ENCODE peak calls at places on chromosomes 7 and 10, in nine cellular contexts. E is smooth muscle cell of the brain vasculature; W is adipocyte; T is stimulated activated naive CD4-positive, alpha-beta T cell treated with Interleukin-2 at 50 U/mL for 16 hours; K is germinal center; A is SW 1271; V is heart right ventricle; J is cardiac muscle cell; Z is dermis blood vessel endothelial cell. S is an unnamed sample.

GRCh38 chr7:80040752-80041151 is 93.9 kb upstream of the GNAI1 start:
- DNase-seq in E (no peak), W (no peak), Z (no peak), A (no peak), J (no peak), T (no peak), V (no peak), K (no peak), S (no peak)

GRCh38 chr7:8773518-8773917 is 340.1 kb downstream of the NXPH1 start:
- DNase-seq in W (no peak), Z (no peak), V (no peak), J (no peak), T (no peak), K (no peak), E (no peak), A (no peak), S (no peak)

GRCh38 chr10:6701289-6701688 is 121.2 kb upstream of the PRKCQ start:
- DNase-seq in K (no peak), T (no peak), V (no peak), J (no peak), A (no peak), W (no peak), E (no peak), Z (peak), S (no peak)

GRCh38 chr7:47418910-47419309 is 163.0 kb downstream of the TNS3 start:
- DNase-seq in A (no peak), T (no peak), J (no peak), K (no peak), Z (no peak), V (no peak), W (peak), E (no peak), S (no peak)

GRCh38 chr10:11772575-11773288 is 30.6 kb downstream of the ECHDC3 start:
- DNase-seq in A (no peak), J (no peak), W (no peak), Z (no peak), E (no peak), V (no peak), K (no peak), T (no peak), S (no peak)

GRCh38 chr7:51789494-51789893 is 472.9 kb upstream of the COBL start:
- DNase-seq in J (peak), V (no peak), W (no peak), E (no peak), Z (no peak), A (no peak), K (no peak), T (no peak), S (peak)

GRCh38 chr10:52300599-52301277 is 13.3 kb upstream of the DKK1 start:
- DNase-seq in E (no peak), V (no peak), K (no peak), A (no peak), J (no peak), Z (no peak), T (no peak), W (no peak), S (no peak)

GRCh38 chr10:118362103-118362502 is 20.0 kb upstream of the FAM204A start:
- DNase-seq in E (no peak), V (no peak), Z (no peak), J (no peak), W (no peak), T (no peak), K (no peak), A (no peak), S (no peak)

GRCh38 chr7:36082910-36083309 is 70.1 kb upstream of the EEPD1 start:
- DNase-seq in W (no peak), E (no peak), K (no peak), A (no peak), T (no peak), J (no peak), Z (peak), V (no peak), S (no peak)

GRCh38 chr7:6142871-6143380 is 111.8 kb downstream of the ANKRD61 start:
- DNase-seq in T (no peak), K (no peak), E (no peak), A (no peak), V (no peak), W (no peak), Z (no peak), J (no peak), S (no peak)

GRCh38 chr7:23598321-23598720 is 1.1 kb downstream of the CCDC126 start:
- DNase-seq in J (no peak), T (no peak), W (peak), A (no peak), Z (peak), E (no peak), V (no peak), K (no peak), S (no peak)

GRCh38 chr10:85655394-85655793 is 711.2 kb downstream of the GRID1 start:
- DNase-seq in W (no peak), J (no peak), T (no peak), A (no peak), V (peak), Z (no peak), E (peak), K (no peak), S (no peak)

GRCh38 chr10:3723706-3724225 is 61.2 kb downstream of the KLF6 start:
- DNase-seq in W (peak), Z (no peak), K (no peak), V (no peak), E (no peak), J (no peak), A (no peak), T (no peak), S (no peak)

GRCh38 chr7:141585592-141586510 is 34.6 kb downstream of the AGK start:
- DNase-seq in T (peak), K (no peak), Z (no peak), V (no peak), A (peak), E (peak), W (peak), J (no peak), S (no peak)

GRCh38 chr7:64045301-64046040 is at the start of gene ZNF727:
- DNase-seq in A (peak), T (no peak), E (no peak), V (peak), J (no peak), K (no peak), Z (no peak), W (no peak), S (peak)

GRCh38 chr10:68870545-68871104 is 30.5 kb upstream of the DDX50 start:
- DNase-seq in J (no peak), K (no peak), V (no peak), A (no peak), Z (no peak), W (no peak), E (no peak), T (no peak), S (no peak)

GRCh38 chr7:108012499-108013430 is 9.8 kb upstream of the LAMB1 start:
- DNase-seq in J (peak), E (no peak), A (no peak), K (no peak), Z (no peak), T (no peak), V (no peak), W (no peak), S (peak)

GRCh38 chr7:92368741-92369140 is 78.5 kb upstream of the GATAD1 start:
- DNase-seq in T (no peak), A (no peak), J (no peak), V (no peak), E (no peak), Z (no peak), K (no peak), W (no peak), S (no peak)

GRCh38 chr7:134782121-134782623 is 2.7 kb downstream of the CALD1 start:
- DNase-seq in E (no peak), V (no peak), W (peak), Z (no peak), T (no peak), J (no peak), K (no peak), A (no peak), S (no peak)

GRCh38 chr10:110303681-110304080 is 1.0 kb downstream of the SMNDC1 start:
- DNase-seq in W (no peak), E (no peak), V (no peak), K (no peak), Z (no peak), J (no peak), A (no peak), T (no peak), S (no peak)

GRCh38 chr7:44685723-44686122 is 62.9 kb upstream of the ZMIZ2 start:
- DNase-seq in K (no peak), Z (no peak), V (no peak), E (no peak), T (no peak), W (no peak), A (no peak), J (no peak), S (no peak)

GRCh38 chr10:121127151-121127906 is 276.2 kb downstream of the WDR11 start:
- DNase-seq in J (peak), W (no peak), K (no peak), Z (no peak), V (no peak), E (no peak), T (no peak), A (no peak), S (no peak)

GRCh38 chr10:131819241-131820072 is 81.4 kb upstream of the PPP2R2D start:
- DNase-seq in V (no peak), T (no peak), W (no peak), K (no peak), Z (no peak), A (no peak), J (no peak), E (no peak), S (no peak)

GRCh38 chr10:78859266-78859665 is 209.5 kb upstream of the ZMIZ1 start:
- DNase-seq in W (no peak), V (no peak), K (no peak), Z (no peak), A (no peak), E (no peak), J (no peak), T (no peak), S (no peak)

GRCh38 chr10:124152139-124152780 is 58.9 kb upstream of the CHST15 start:
- DNase-seq in V (peak), K (no peak), J (no peak), A (peak), Z (peak), W (peak), E (no peak), T (no peak), S (no peak)

GRCh38 chr10:84493951-84494848 is 165.8 kb downstream of the CCSER2 start:
- DNase-seq in E (no peak), T (no peak), W (peak), A (peak), J (no peak), V (no peak), K (no peak), Z (peak), S (no peak)

GRCh38 chr7:55019691-55020480 is 1.1 kb downstream of the EGFR start:
- DNase-seq in Z (peak), K (no peak), J (peak), V (no peak), W (peak), E (no peak), A (no peak), T (no peak), S (no peak)

GRCh38 chr7:50534690-50535290 is 30.4 kb downstream of the DDC start:
- DNase-seq in J (no peak), T (no peak), W (peak), Z (peak), E (peak), A (peak), V (no peak), K (no peak), S (no peak)

GRCh38 chr7:496528-497295 is 22.9 kb downstream of the PDGFA start:
- DNase-seq in A (no peak), E (no peak), T (no peak), V (no peak), Z (peak), W (no peak), K (no peak), J (no peak), S (no peak)

GRCh38 chr7:132842478-132842877 is 239.4 kb downstream of the CHCHD3 start:
- DNase-seq in J (no peak), E (no peak), T (no peak), Z (no peak), K (no peak), V (no peak), W (no peak), A (no peak), S (no peak)

GRCh38 chr7:134452419-134452827 is 6.5 kb downstream of the AKR1B1 start:
- DNase-seq in V (peak), A (no peak), K (no peak), J (no peak), W (peak), T (no peak), E (no peak), Z (no peak), S (no peak)

GRCh38 chr10:47340613-47341170 is 7.5 kb upstream of the RBP3 start:
- DNase-seq in V (peak), Z (peak), K (peak), A (no peak), J (peak), T (peak), E (peak), W (peak), S (peak)

GRCh38 chr10:72328045-72328828 is 26.5 kb downstream of the DNAJB12 start:
- DNase-seq in W (peak), J (peak), T (no peak), E (no peak), A (no peak), Z (peak), K (no peak), V (peak), S (no peak)

GRCh38 chr10:4670737-4671136 is 155.3 kb upstream of the AKR1E2 start:
- DNase-seq in W (no peak), T (no peak), A (peak), K (no peak), V (no peak), Z (no peak), E (no peak), J (no peak), S (no peak)

GRCh38 chr7:55365103-55365679 is at the start of gene LANCL2:
- DNase-seq in J (peak), V (no peak), W (peak), K (peak), Z (peak), A (peak), T (peak), E (no peak), S (no peak)

GRCh38 chr10:126592901-126593300 is 77.6 kb downstream of the C10orf90 start:
- DNase-seq in K (no peak), T (no peak), J (no peak), E (no peak), W (no peak), V (no peak), A (no peak), Z (no peak), S (no peak)

GRCh38 chr10:90969148-90969547 is 48.3 kb upstream of the ANKRD1 start:
- DNase-seq in W (no peak), V (no peak), K (no peak), A (no peak), E (no peak), J (no peak), Z (no peak), T (no peak), S (no peak)